ENCODE peak calls at places on chromosome 13, in four cellular contexts. G, A, R and J are unnamed samples.
A peak's percentile ranks its signal among the peaks of the same experiment; 100 is the strongest.

GRCh38 chr13:46850214-46850613 is 46.6 kb downstream of the HTR2A start:
- DNase-seq in G (no peak), A (no peak), R (no peak), J (no peak)

GRCh38 chr13:97471721-97472120 is 37.8 kb downstream of the RAP2A start:
- DNase-seq in G (no peak), A (no peak), R (no peak), J (no peak)

GRCh38 chr13:45219938-45220375 is 19.1 kb upstream of the KCTD4 start:
- DNase-seq in G (no peak), A (no peak), R (no peak), J (no peak)

GRCh38 chr13:50989476-50989875 is 79.9 kb downstream of the RNASEH2B start:
- DNase-seq in G (no peak), A (no peak), R (no peak), J (peak; percentile 21)

GRCh38 chr13:113148407-113148806 is 10.0 kb upstream of the PROZ start:
- DNase-seq in G (no peak), A (no peak), R (no peak), J (no peak)

GRCh38 chr13:112118451-112119064 is 51.6 kb downstream of the SOX1 start:
- DNase-seq in G (no peak), A (no peak), R (peak; percentile 13), J (no peak)

GRCh38 chr13:23915308-23915707 is 18.0 kb upstream of the C1QTNF9B start:
- DNase-seq in G (no peak), A (peak; percentile 33), R (no peak), J (peak; percentile 36)

GRCh38 chr13:28268800-28269223 is 130.5 kb downstream of the PAN3 start:
- DNase-seq in G (no peak), A (no peak), R (no peak), J (no peak)

GRCh38 chr13:97712770-97713169 is 240.7 kb upstream of the IPO5 start:
- DNase-seq in G (no peak), A (no peak), R (no peak), J (no peak)